ENCODE peak calls at places on chromosome 10, in nine cellular contexts. M is PC-3, O is esophagus muscularis mucosa, F is BJ, L is colonic mucosa, U is AG04450, B is cardiac muscle cell, H is tibial artery, T is left ventricle myocardium inferior. I is an unnamed sample.

GRCh38 chr10:6062101-6062771 is at the start of gene IL2RA:
- DNase-seq in M (no peak), O (no peak), F (no peak), L (no peak), U (no peak), B (no peak), H (no peak), T (no peak), I (no peak)

GRCh38 chr10:62681211-62681940 is 123.1 kb upstream of the ADO start:
- DNase-seq in M (no peak), O (no peak), F (no peak), L (no peak), U (no peak), B (peak), H (no peak), T (no peak), I (peak)

GRCh38 chr10:112304460-112304859 is 21.3 kb downstream of the TECTB start:
- DNase-seq in M (peak), O (no peak), F (no peak), L (no peak), U (no peak), B (no peak), H (no peak), T (no peak), I (no peak)

GRCh38 chr10:122321960-122322359 is 50.9 kb downstream of the BTBD16 start:
- DNase-seq in M (no peak), O (no peak), F (no peak), L (no peak), U (no peak), B (no peak), H (no peak), T (no peak), I (no peak)

GRCh38 chr10:11345224-11346054 is 266.0 kb downstream of the USP6NL start:
- DNase-seq in M (peak), O (no peak), F (no peak), L (peak), U (no peak), B (peak), H (no peak), T (no peak), I (peak)

GRCh38 chr10:124994573-124995473 is 52.9 kb downstream of the ZRANB1 start:
- DNase-seq in M (no peak), O (peak), F (no peak), L (no peak), U (no peak), B (no peak), H (no peak), T (peak), I (no peak)

GRCh38 chr10:92891885-92892705 is 43.8 kb downstream of the EXOC6 start:
- DNase-seq in M (peak), O (no peak), F (peak), L (peak), U (peak), B (peak), H (no peak), T (no peak), I (no peak)

GRCh38 chr10:30455816-30456215 is 21.8 kb downstream of the MAP3K8 start:
- DNase-seq in M (no peak), O (no peak), F (no peak), L (peak), U (no peak), B (no peak), H (peak), T (peak), I (peak)

GRCh38 chr10:84375011-84375410 is 46.6 kb downstream of the CCSER2 start:
- DNase-seq in M (peak), O (no peak), F (peak), L (peak), U (peak), B (peak), H (no peak), T (no peak), I (peak)

GRCh38 chr10:57624066-57624465 is 643.6 kb downstream of the IPMK start:
- DNase-seq in M (no peak), O (no peak), F (no peak), L (no peak), U (no peak), B (no peak), H (no peak), T (no peak), I (no peak)

GRCh38 chr10:113493195-113493594 is 59.7 kb upstream of the HABP2 start:
- DNase-seq in M (peak), O (no peak), F (peak), L (no peak), U (no peak), B (no peak), H (peak), T (no peak), I (no peak)

GRCh38 chr10:7541137-7542087 is 125.4 kb downstream of the ITIH5 start:
- DNase-seq in M (no peak), O (no peak), F (no peak), L (peak), U (no peak), B (peak), H (peak), T (peak), I (no peak)

GRCh38 chr10:6770846-6771245 is 190.8 kb upstream of the PRKCQ start:
- DNase-seq in M (no peak), O (no peak), F (no peak), L (no peak), U (no peak), B (no peak), H (no peak), T (no peak), I (no peak)

GRCh38 chr10:87866575-87866974 is 3.1 kb downstream of the PTEN start:
- DNase-seq in M (peak), O (no peak), F (no peak), L (no peak), U (no peak), B (no peak), H (no peak), T (no peak), I (no peak)

GRCh38 chr10:131825150-131825907 is 75.5 kb upstream of the PPP2R2D start:
- DNase-seq in M (no peak), O (no peak), F (no peak), L (no peak), U (no peak), B (peak), H (no peak), T (no peak), I (no peak)

GRCh38 chr10:98055875-98056516 is 25.6 kb upstream of the CRTAC1 start:
- DNase-seq in M (peak), O (no peak), F (no peak), L (no peak), U (no peak), B (peak), H (no peak), T (no peak), I (peak)

GRCh38 chr10:100887761-100888296 is 24.9 kb upstream of the SLF2 start:
- DNase-seq in M (no peak), O (no peak), F (no peak), L (no peak), U (no peak), B (no peak), H (no peak), T (no peak), I (no peak)

GRCh38 chr10:86031-86430 is 36.9 kb upstream of the TUBB8 start:
- DNase-seq in M (no peak), O (no peak), F (no peak), L (no peak), U (no peak), B (no peak), H (no peak), T (no peak), I (no peak)

GRCh38 chr10:31134303-31134928 is 102.8 kb upstream of the ZNF438 start:
- DNase-seq in M (peak), O (no peak), F (no peak), L (no peak), U (no peak), B (peak), H (no peak), T (no peak), I (peak)

GRCh38 chr10:132725202-132725601 is 60.7 kb downstream of the NKX6-2 start:
- DNase-seq in M (no peak), O (no peak), F (no peak), L (no peak), U (no peak), B (no peak), H (no peak), T (no peak), I (no peak)

GRCh38 chr10:46019541-46020343 is 10.7 kb downstream of the NCOA4 start:
- DNase-seq in M (no peak), O (no peak), F (no peak), L (no peak), U (no peak), B (peak), H (peak), T (no peak), I (no peak)
- H3K4me3 ChIP-seq in M (no peak), O (no peak), F (no peak), L (no peak), U (no peak), B (peak), H (no peak), T (peak), I (no peak)

GRCh38 chr10:89228136-89228535 is 21.0 kb upstream of the CH25H start:
- DNase-seq in M (no peak), O (peak), F (no peak), L (no peak), U (no peak), B (no peak), H (no peak), T (no peak), I (no peak)

GRCh38 chr10:89221919-89222318 is 14.8 kb upstream of the CH25H start:
- DNase-seq in M (no peak), O (peak), F (no peak), L (no peak), U (no peak), B (no peak), H (no peak), T (no peak), I (no peak)

GRCh38 chr10:89228962-89229361 is 21.8 kb upstream of the CH25H start:
- DNase-seq in M (no peak), O (no peak), F (no peak), L (no peak), U (no peak), B (no peak), H (no peak), T (no peak), I (no peak)

GRCh38 chr10:89219512-89220218 is 12.5 kb upstream of the CH25H start:
- DNase-seq in M (no peak), O (peak), F (no peak), L (no peak), U (no peak), B (no peak), H (no peak), T (no peak), I (no peak)

DNA sequence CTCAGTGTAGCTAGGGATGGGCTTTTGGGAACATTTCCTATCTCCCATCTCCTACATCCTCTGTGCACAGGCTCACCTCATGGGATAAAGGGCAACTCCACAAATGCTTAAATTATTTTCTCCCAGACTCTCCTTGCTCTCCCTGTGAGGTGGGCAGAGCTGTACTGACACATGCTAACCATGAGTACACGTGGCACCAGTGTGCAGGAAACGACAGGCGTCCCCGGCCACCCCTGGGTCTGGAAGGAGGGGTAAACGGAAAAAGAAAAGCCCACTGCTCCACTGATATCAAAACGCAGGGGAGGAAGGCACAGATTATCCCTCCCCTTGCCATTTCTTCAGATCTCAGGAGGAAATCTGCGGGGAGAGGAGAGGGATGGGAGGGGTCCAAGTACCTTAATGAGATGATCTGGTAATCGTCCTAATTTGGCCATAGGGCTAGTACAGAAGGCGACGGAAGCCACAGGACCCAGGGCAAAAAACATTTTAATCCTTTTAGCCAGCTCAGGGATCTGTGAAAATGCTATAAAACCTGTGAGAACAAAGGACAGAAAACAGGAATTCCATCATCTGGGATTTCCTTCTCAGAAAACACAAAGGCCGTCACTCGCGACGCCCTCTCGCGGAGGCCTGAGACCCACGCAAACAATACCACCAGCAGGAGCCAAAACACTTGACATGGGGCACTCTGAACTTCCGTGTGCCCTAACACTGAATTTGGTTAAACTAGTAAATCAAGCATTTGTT is 17.8 kb upstream of the CH25H start:
- DNase-seq in M (no peak), O (peak), F (no peak), L (no peak), U (no peak), B (peak), H (no peak), T (peak), I (no peak)
- TF ChIP-seq CTCF in M (no peak), O (no peak), F (peak), L (no peak), U (no peak), B (peak), H (no peak), T (peak), I (no peak)

GRCh38 chr10:46216836-46217748 is 69.7 kb upstream of the ANTXRL start:
- DNase-seq in M (no peak), O (peak), F (no peak), L (peak), U (no peak), B (peak), H (no peak), T (no peak), I (peak)
- H3K4me3 ChIP-seq in M (no peak), O (no peak), F (no peak), L (no peak), U (no peak), B (no peak), H (no peak), T (no peak), I (no peak)

GRCh38 chr10:77637986-77638765 is 568 bp upstream of the KCNMA1 start:
- DNase-seq in M (peak), O (no peak), F (no peak), L (no peak), U (no peak), B (peak), H (no peak), T (no peak), I (no peak)

GRCh38 chr10:77635402-77636227 is 2.0 kb downstream of the KCNMA1 start:
- DNase-seq in M (peak), O (no peak), F (no peak), L (no peak), U (no peak), B (no peak), H (no peak), T (no peak), I (no peak)

GRCh38 chr10:77636286-77636966 is 1.2 kb downstream of the KCNMA1 start:
- DNase-seq in M (no peak), O (no peak), F (no peak), L (no peak), U (no peak), B (no peak), H (no peak), T (no peak), I (no peak)

GRCh38 chr10:77637474-77637985 is at the start of gene KCNMA1:
- DNase-seq in M (peak), O (no peak), F (no peak), L (no peak), U (no peak), B (no peak), H (no peak), T (no peak), I (peak)

GRCh38 chr10:77636967-77637473 is 588 bp downstream of the KCNMA1 start:
- DNase-seq in M (no peak), O (no peak), F (no peak), L (no peak), U (no peak), B (no peak), H (no peak), T (no peak), I (no peak)
- TF ChIP-seq CTCF in M (no peak), O (no peak), F (no peak), L (no peak), U (no peak), B (no peak), H (peak), T (no peak), I (no peak)

DNA sequence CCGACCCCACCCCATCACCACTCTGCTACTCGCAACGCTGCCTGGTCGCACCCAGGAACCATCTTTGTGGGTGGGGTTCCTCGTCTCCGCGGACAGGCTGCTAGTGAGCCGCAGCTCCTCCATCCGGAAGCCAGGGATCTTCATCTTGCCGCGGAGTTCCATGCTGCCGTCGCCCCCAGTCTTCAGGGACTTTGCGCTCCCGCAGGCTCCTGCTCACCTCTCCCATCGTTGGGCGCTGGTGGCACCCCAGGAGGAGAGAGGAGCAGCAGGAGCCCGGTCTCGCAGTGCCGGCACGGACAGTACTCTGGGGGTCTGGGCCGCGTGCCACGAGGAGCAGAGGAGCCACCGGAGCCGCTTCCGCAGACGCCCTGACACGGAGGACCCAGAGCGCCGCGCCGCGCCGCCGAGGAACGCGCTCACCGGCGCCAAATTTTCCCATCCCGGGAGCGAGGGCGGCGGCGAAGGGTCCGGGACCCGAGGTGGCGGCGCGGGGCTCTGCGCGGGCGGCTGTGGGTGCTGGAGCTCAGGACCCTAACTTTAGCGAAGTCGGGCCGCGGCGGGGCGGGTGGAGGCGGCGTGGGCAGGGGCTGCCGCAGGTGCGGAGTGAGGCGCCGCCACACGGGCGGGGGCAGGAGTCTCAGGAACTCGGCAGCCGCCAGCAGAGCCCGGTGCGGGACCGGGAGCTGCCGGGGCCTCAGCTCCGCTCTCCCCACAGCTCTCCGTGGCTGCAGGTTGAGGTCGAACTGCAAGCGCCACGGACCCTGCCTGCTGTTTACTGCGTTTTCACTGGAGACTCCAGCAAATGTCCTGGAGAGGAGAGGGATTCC is 750.2 kb upstream of the SORCS1 start:
- DNase-seq in M (no peak), O (no peak), F (no peak), L (peak), U (no peak), B (peak), H (no peak), T (no peak), I (no peak)
- H3K4me3 ChIP-seq in M (peak), O (peak), F (no peak), L (peak), U (no peak), B (peak), H (no peak), T (peak), I (no peak)

DNA sequence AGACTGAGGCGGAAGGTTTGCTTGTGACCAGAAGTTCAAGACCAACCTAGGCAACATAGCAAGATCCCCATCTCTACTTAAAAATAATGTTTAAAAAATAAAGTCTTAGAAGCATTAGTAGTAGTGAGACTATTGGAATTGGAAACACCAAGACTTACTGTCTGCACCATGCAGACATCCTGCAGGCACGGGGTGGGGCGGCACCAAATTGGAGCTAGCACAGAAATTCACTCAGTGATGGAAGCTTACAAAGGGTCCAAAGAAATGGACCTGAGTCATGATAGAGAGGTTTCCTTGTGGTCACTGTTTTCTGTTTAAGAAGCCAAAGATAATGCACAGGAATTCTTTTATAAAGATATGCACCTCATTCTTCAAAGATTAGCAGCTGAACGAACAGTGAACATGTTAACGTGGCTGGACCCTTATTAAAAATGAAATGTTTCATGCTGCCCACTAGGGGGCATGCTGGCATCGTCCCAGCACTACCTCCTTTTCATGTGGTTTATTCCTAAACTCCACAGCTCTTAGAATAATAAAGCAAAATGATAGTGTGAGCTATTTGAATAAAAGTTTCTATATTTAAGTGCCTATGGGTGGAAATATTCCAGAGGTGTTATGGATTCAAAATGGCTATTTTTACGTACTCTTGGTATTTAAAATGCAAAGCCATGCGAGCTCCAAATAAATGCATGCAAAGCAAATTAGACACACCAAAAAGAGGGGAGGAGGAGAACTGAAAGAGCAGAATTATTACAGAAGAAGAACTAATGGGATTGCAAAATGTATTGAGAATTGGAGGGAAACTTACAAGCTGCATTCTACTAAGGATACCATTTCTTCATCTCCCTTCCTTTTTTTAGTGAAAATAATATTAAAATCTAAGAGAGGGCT is 28.6 kb downstream of the PDSS1 start:
- DNase-seq in M (peak), O (no peak), F (no peak), L (no peak), U (peak), B (peak), H (no peak), T (peak), I (peak)
- TF ChIP-seq CTCF in M (peak), O (peak), F (peak), L (peak), U (peak), B (peak), H (peak), T (peak), I (peak)

GRCh38 chr10:96090463-96090800 is 39.7 kb upstream of the ZNF518A start:
- DNase-seq in M (no peak), O (no peak), F (no peak), L (peak), U (no peak), B (no peak), H (no peak), T (no peak), I (no peak)
- H3K4me3 ChIP-seq in M (peak), O (peak), F (peak), L (peak), U (peak), B (no peak), H (peak), T (peak), I (peak)

I was measured in GM12865.